ENCODE peak calls at places on chromosomes 3 and 15, in four cellular contexts. R is AG09309, X is endodermal cell, N is lung. G is an unnamed sample.

GRCh38 chr3:168248383-168249047 is 152.8 kb upstream of the GOLIM4 start:
- DNase-seq in R (no peak), N (no peak), X (peak; percentile 83), G (no peak)

GRCh38 chr3:170421147-170421641 is 2.5 kb downstream of the CLDN11 start:
- DNase-seq in R (no peak), N (no peak), X (peak; percentile 64), G (no peak)

GRCh38 chr3:19457449-19457848 is 309.1 kb downstream of the KCNH8 start:
- DNase-seq in X (no peak), N (no peak), R (no peak), G (no peak)

GRCh38 chr15:65796610-65797012 is 4.5 kb upstream of the DENND4A start:
- DNase-seq in R (peak; percentile 34), X (no peak), N (no peak), G (no peak)

GRCh38 chr3:81302045-81302444 is 459.4 kb downstream of the GBE1 start:
- DNase-seq in X (peak; percentile 66), N (no peak), R (no peak), G (no peak)

GRCh38 chr3:146585156-146585555 is 20.0 kb downstream of the PLSCR5 start:
- DNase-seq in R (no peak), X (no peak), N (no peak), G (no peak)

GRCh38 chr15:44537728-44538240 is 837 bp downstream of the EIF3J start:
- DNase-seq in N (no peak), R (no peak), X (no peak), G (no peak)

GRCh38 chr15:62066663-62067447 is at the start of gene C2CD4A:
- DNase-seq in X (peak; percentile 95), N (peak; percentile 82), R (no peak), G (no peak)

GRCh38 chr3:9600597-9600996 is 47.0 kb upstream of the LHFPL4 start:
- DNase-seq in N (peak; percentile 38), X (no peak), R (no peak), G (no peak)

GRCh38 chr3:98722389-98722788 is 40.8 kb upstream of the ST3GAL6 start:
- DNase-seq in X (peak; percentile 54), R (no peak), N (no peak), G (no peak)

DNA sequence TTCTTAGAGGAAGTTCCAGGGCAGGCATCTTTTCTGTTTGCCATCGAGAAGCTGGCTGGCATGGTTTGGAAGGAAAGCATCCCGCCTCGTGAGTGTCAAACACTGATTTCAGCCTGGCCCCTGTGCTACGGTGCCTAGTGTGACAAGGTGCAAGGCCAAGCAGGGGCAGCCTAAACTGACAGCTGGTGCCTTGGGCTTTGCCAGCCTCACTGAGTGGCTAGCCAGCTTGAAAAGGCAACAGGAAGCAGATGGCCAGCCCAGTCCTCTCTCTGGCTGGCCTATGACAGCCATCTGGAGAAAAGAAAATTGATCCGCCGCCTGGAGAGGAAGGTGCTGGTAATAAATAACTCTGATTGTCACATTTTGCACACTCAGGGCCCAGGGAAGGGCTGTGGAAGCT is 52.2 kb downstream of the C3orf85 start:
- DNase-seq in R (no peak), X (peak; percentile 51), N (no peak), G (no peak)
- TF ChIP-seq CTCF in R (no peak), X (no peak), N (no peak), G (no peak)

GRCh38 chr3:184538600-184539431 is 22.8 kb upstream of the EPHB3 start:
- DNase-seq in N (peak; percentile 24), R (no peak), X (peak; percentile 69), G (no peak)
- TF ChIP-seq CTCF in N (no peak), R (no peak), X (no peak), G (no peak)

GRCh38 chr3:179045719-179046402 is 25.7 kb downstream of the ZMAT3 start:
- DNase-seq in X (no peak), N (no peak), R (no peak), G (no peak)

GRCh38 chr3:179046497-179047353 is 24.9 kb downstream of the ZMAT3 start:
- DNase-seq in R (no peak), X (no peak), N (no peak), G (no peak)
- TF ChIP-seq CTCF in R (peak; percentile 28), X (peak; percentile 19), N (no peak), G (peak; percentile 18)

GRCh38 chr3:10883478-10884234 is 67.6 kb downstream of the SLC6A11 start:
- DNase-seq in X (peak; percentile 77), R (no peak), N (no peak), G (no peak)
- TF ChIP-seq CTCF in X (peak; percentile 83), R (peak; percentile 59), N (no peak), G (peak; percentile 70)

DNA sequence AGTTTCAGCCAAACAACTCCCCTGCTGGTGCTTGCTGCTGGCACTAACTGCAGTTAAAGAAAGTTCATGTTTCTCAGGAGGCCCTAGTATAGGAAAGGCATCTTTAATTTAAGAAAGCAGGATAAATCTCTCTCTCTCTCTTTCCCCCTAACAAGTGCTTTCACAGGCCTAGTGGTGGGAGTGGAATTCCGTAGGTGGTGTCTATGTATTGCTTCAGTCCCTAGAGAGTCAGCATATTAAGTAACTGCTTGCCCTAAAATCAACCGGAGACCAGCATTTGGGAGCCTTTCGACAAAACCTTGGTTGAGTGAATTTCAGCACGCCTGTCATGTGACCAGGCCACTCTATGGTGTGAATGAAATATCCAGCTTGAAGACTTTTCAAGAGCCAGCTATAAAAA is 169.2 kb upstream of the TGFBR2 start:
- DNase-seq in R (no peak), X (peak; percentile 46), N (peak; percentile 62), G (no peak)
- TF ChIP-seq CTCF in R (no peak), X (peak; percentile 20), N (no peak), G (peak; percentile 54)

DNA sequence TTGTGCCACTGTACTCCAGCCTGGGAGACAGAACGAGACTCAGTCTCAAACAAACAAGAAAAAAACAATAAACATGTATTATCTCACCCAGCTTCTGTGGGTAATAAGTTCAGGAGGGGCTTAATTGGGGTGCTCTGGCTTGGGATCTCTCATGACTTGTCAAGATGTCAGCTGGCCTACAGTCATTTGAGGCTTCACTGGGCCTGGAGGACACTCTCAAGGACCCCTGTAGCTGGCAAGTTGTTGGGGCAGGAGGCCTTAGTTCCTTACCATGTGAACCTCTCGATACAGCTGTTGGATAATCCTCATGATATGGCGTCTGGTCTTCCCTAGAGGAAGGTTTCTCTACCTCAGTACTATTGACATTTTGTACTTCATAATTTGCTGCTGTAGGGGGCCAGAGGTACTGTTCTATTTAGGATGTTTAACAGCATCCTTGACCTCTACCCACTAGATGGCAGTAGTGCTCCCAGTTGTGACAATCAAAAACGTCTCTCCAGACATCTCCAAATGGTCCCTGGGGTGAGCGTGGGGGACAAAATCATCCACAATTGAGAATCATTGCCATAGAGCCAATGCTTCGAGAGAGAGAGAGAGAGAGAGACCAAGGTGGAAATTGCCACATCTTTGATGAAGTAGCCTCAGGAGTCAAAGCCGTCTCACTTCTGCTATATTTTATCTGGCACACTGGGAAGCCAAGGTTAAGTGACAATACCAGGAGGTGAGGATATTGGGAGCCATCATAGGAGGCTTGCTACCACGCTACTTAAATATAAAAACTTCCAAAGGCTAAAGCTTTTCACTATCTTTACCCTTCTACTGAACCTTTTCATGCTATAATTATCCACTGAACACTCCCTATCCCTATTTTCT is 23.9 kb upstream of the SLTM start:
- DNase-seq in R (no peak), N (peak; percentile 40), X (peak; percentile 84), G (no peak)
- TF ChIP-seq CTCF in R (peak; percentile 86), N (peak; percentile 60), X (peak; percentile 92), G (peak; percentile 92)

GRCh38 chr3:173789530-173789929 is 392.0 kb downstream of the NLGN1 start:
- DNase-seq in X (no peak), N (no peak), R (no peak), G (no peak)

GRCh38 chr3:173785004-173785403 is 387.5 kb downstream of the NLGN1 start:
- DNase-seq in X (peak; percentile 80), N (no peak), R (no peak), G (no peak)
- TF ChIP-seq CTCF in X (peak; percentile 54), N (no peak), R (no peak), G (no peak)

G was measured in chondrocyte.